ENCODE peak calls at places on chromosomes 3 and 15, in nine cellular contexts. B is uterus, F is body of pancreas, C is breast epithelium, M is Peyer's patch, W is transverse colon, Z is adrenal gland, N is IMR-90, K is endothelial cell of umbilical vein. A is an unnamed sample.

GRCh38 chr3:173398111-173398479 is 551 bp downstream of the NLGN1 start:
- DNase-seq in Z (no peak), K (no peak), N (no peak), F (no peak), B (no peak), C (no peak), W (no peak), M (no peak), A (peak; percentile 67)

GRCh38 chr3:59968510-59968909 is 918.7 kb upstream of the CFAP20DC start:
- DNase-seq in F (no peak), K (no peak), Z (no peak), N (no peak), B (no peak), W (no peak), M (no peak), C (no peak), A (no peak)

GRCh38 chr3:186534113-186534669 is 10.0 kb downstream of the CRYGS start:
- DNase-seq in M (peak; percentile 55), N (no peak), K (no peak), B (no peak), F (no peak), C (no peak), Z (no peak), W (no peak), A (no peak)

GRCh38 chr3:51845129-51845528 is 16.3 kb upstream of the IQCF2 start:
- DNase-seq in Z (no peak), N (no peak), C (no peak), M (no peak), K (no peak), W (no peak), B (no peak), F (no peak), A (no peak)

GRCh38 chr3:194003128-194004057 is 132.6 kb upstream of the HES1 start:
- DNase-seq in C (peak; percentile 74), M (peak; percentile 61), Z (peak; percentile 92), K (peak; percentile 99), N (peak; percentile 87), W (peak; percentile 91), F (peak; percentile 87), B (peak; percentile 92), A (peak; percentile 92)

GRCh38 chr15:85393206-85393605 is 12.8 kb downstream of the AKAP13 start:
- DNase-seq in B (no peak), K (no peak), C (no peak), Z (no peak), W (no peak), F (no peak), M (no peak), N (no peak), A (no peak)

GRCh38 chr3:126146525-126147146 is 33.8 kb downstream of the ALDH1L1 start:
- DNase-seq in Z (no peak), M (peak; percentile 8), K (no peak), F (no peak), B (peak; percentile 8), N (no peak), W (peak; percentile 6), C (no peak), A (no peak)

GRCh38 chr15:51281368-51281967 is 56.9 kb downstream of the CYP19A1 start:
- DNase-seq in M (no peak), Z (peak; percentile 55), N (peak; percentile 53), F (peak; percentile 76), C (no peak), W (peak; percentile 62), K (peak; percentile 65), B (peak; percentile 48), A (peak; percentile 57)

GRCh38 chr3:113151475-113152031 is 59.8 kb upstream of the BOC start:
- DNase-seq in N (no peak), B (peak; percentile 77), M (no peak), K (no peak), C (no peak), W (no peak), F (peak; percentile 27), Z (peak; percentile 21), A (no peak)

GRCh38 chr3:45261333-45262110 is 35.4 kb upstream of the TMEM158 start:
- DNase-seq in K (no peak), N (no peak), C (no peak), M (no peak), W (no peak), Z (no peak), F (no peak), B (no peak), A (no peak)

GRCh38 chr15:59222106-59222505 is 15.5 kb downstream of the LDHAL6B start:
- DNase-seq in W (no peak), B (no peak), M (no peak), K (no peak), Z (no peak), N (peak; percentile 83), F (no peak), C (no peak), A (no peak)

GRCh38 chr15:45314960-45315359 is 62.9 kb downstream of the SLC28A2 start:
- DNase-seq in C (peak; percentile 60), K (no peak), N (peak; percentile 11), M (no peak), F (peak; percentile 74), B (no peak), W (peak; percentile 21), Z (peak; percentile 45), A (no peak)

GRCh38 chr3:139655880-139656279 is 21.9 kb downstream of the NMNAT3 start:
- DNase-seq in Z (peak; percentile 20), B (peak; percentile 32), F (no peak), C (no peak), W (no peak), K (no peak), M (no peak), N (no peak), A (no peak)

GRCh38 chr3:94092080-94092479 is 29.2 kb downstream of the NSUN3 start:
- DNase-seq in W (no peak), K (no peak), F (no peak), M (no peak), C (no peak), N (no peak), B (no peak), Z (no peak), A (no peak)

GRCh38 chr3:69197922-69198540 is 75.6 kb upstream of the LMOD3 start:
- DNase-seq in Z (no peak), B (no peak), W (peak; percentile 22), F (no peak), M (peak; percentile 49), K (no peak), N (no peak), C (no peak), A (no peak)

GRCh38 chr3:107578523-107578922 is 55.8 kb downstream of the BBX start:
- DNase-seq in C (no peak), M (no peak), F (no peak), Z (no peak), B (no peak), W (no peak), K (no peak), N (no peak), A (no peak)
- TF ChIP-seq CTCF in C (no peak), M (no peak), F (no peak), Z (no peak), B (no peak), W (no peak), K (no peak), N (no peak), A (no peak)

GRCh38 chr3:67016522-67017080 is 18.5 kb downstream of the KBTBD8 start:
- DNase-seq in B (no peak), N (no peak), F (no peak), K (no peak), W (no peak), Z (no peak), C (no peak), M (peak; percentile 68), A (no peak)
- TF ChIP-seq POLR2A in B (no peak), N (no peak), F (no peak), K (no peak), W (no peak), Z (no peak), C (no peak), M (no peak), A (no peak)

GRCh38 chr3:177106184-177106583 is 91.1 kb downstream of the TBL1XR1 start:
- DNase-seq in F (no peak), B (no peak), Z (no peak), N (no peak), K (no peak), M (no peak), W (no peak), C (no peak), A (no peak)

GRCh38 chr3:177106594-177106993 is 90.7 kb downstream of the TBL1XR1 start:
- DNase-seq in W (no peak), F (no peak), C (no peak), B (no peak), Z (no peak), K (no peak), M (no peak), N (no peak), A (no peak)

GRCh38 chr3:177108648-177109047 is 88.6 kb downstream of the TBL1XR1 start:
- DNase-seq in C (no peak), W (no peak), M (no peak), K (peak; percentile 28), N (no peak), Z (no peak), F (no peak), B (no peak), A (no peak)

GRCh38 chr3:177109688-177110087 is 87.6 kb downstream of the TBL1XR1 start:
- DNase-seq in N (no peak), C (no peak), Z (no peak), B (no peak), K (no peak), M (no peak), F (no peak), W (no peak), A (no peak)

DNA sequence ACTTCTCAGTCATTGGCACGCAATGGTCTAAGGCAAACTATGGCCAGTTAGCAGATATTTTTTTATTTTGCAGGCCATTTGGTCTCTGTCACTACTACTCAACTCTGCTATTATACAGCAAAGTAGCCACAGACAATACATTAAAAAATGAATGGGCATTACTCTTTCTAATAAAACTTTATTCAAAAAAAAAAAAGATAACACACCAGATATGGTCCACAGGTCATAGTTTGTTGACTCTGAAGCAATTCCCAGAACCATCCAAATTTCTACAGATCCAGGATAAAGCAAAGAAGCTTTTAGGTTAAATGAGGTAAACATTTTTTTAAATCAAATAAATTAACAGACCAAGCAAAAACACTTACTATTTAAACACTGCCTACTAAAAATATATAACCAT is 89.4 kb downstream of the TBL1XR1 start:
- DNase-seq in B (no peak), N (no peak), W (no peak), C (no peak), K (no peak), Z (no peak), M (no peak), F (no peak), A (no peak)
- H3K4me1 ChIP-seq in B (no peaks in the 10 kb centered on the region), N (peaks cover 8% of the 10 kb centered on the region), W (peaks cover 48% of the 10 kb centered on the region), C (no peaks in the 10 kb centered on the region), K (no peaks in the 10 kb centered on the region), Z (peaks cover 71% of the 10 kb centered on the region), M (peaks cover 3% of the 10 kb centered on the region), F (peaks cover 49% of the 10 kb centered on the region), A (peaks cover 24% of the 10 kb centered on the region)

GRCh38 chr3:142857056-142857455 is 31.8 kb downstream of the PCOLCE2 start:
- DNase-seq in K (no peak), Z (peak; percentile 21), W (peak; percentile 27), N (no peak), B (no peak), F (peak; percentile 84), C (no peak), M (no peak), A (peak; percentile 81)
- TF ChIP-seq CTCF in K (peak; percentile 22), Z (peak; percentile 27), W (peak; percentile 33), N (no peak), B (no peak), F (peak; percentile 79), C (no peak), M (no peak), A (peak; percentile 41)

GRCh38 chr15:90902656-90902995 is 476 bp upstream of the MAN2A2 start:
- DNase-seq in W (no peak), Z (no peak), K (no peak), C (no peak), B (no peak), M (no peak), F (no peak), N (no peak), A (no peak)
- TF ChIP-seq POLR2A in W (no peak), Z (no peak), K (no peak), C (no peak), B (no peak), M (no peak), F (no peak), N (no peak), A (no peak)